ENCODE peak calls at places on chromosomes 16 and 17, in four cellular contexts. U, M, R and G are unnamed samples.

GRCh38 chr17:59791603-59792457 is 84.4 kb downstream of the VMP1 start:
- DNase-seq in M (no peak), U (no peak), R (no peak), G (no peak)

GRCh38 chr16:1072526-1073261 is at the start of gene SSTR5:
- DNase-seq in U (no peak), M (no peak), R (no peak), G (no peak)

GRCh38 chr17:80382956-80383355 is 32.0 kb upstream of the ENDOV start:
- DNase-seq in U (no peak), R (no peak), M (no peak), G (no peak)

GRCh38 chr16:4414187-4414909 is 2.0 kb downstream of the CORO7 start:
- DNase-seq in R (no peak), M (no peak), U (no peak), G (no peak)

GRCh38 chr17:49746791-49747490 is 17.0 kb downstream of the FAM117A start:
- DNase-seq in R (no peak), M (no peak), U (no peak), G (no peak)

GRCh38 chr16:86577314-86577971 is 906 bp upstream of the FOXL1 start:
- DNase-seq in R (no peak), U (no peak), M (no peak), G (no peak)

GRCh38 chr16:9225527-9226316 is 134.3 kb downstream of the HAPSTR1 start:
- DNase-seq in U (no peak), M (no peak), R (no peak), G (no peak)

GRCh38 chr16:13168091-13168572 is 266.7 kb downstream of the SHISA9 start:
- DNase-seq in M (peak; percentile 88), U (no peak), R (no peak), G (no peak)

GRCh38 chr17:78526231-78527025 is 50.8 kb downstream of the DNAH17 start:
- DNase-seq in R (no peak), M (no peak), U (no peak), G (no peak)

GRCh38 chr17:83142619-83143018 is 63.2 kb downstream of the METRNL start:
- DNase-seq in U (no peak), M (no peak), R (no peak), G (no peak)

GRCh38 chr16:27179500-27180072 is 23.7 kb upstream of the KDM8 start:
- DNase-seq in M (peak; percentile 42), R (peak; percentile 70), U (peak; percentile 89), G (peak; percentile 91)

GRCh38 chr17:19546289-19547065 is 12.8 kb downstream of the SLC47A1 start:
- DNase-seq in U (peak; percentile 54), M (no peak), R (no peak), G (peak; percentile 64)

GRCh38 chr17:27076814-27077213 is 217.1 kb upstream of the WSB1 start:
- DNase-seq in U (no peak), M (no peak), R (no peak), G (no peak)

GRCh38 chr17:43442711-43443110 is 41.1 kb upstream of the DHX8 start:
- DNase-seq in R (no peak), M (peak; percentile 58), U (no peak), G (no peak)

GRCh38 chr17:78998311-78999055 is 11.1 kb downstream of the CANT1 start:
- DNase-seq in U (peak; percentile 55), R (no peak), M (no peak), G (no peak)

GRCh38 chr17:68182016-68182315 is 65.9 kb upstream of the AMZ2 start:
- DNase-seq in R (no peak), M (no peak), U (no peak), G (no peak)

GRCh38 chr17:37676115-37676925 is 33.1 kb upstream of the DDX52 start:
- DNase-seq in U (no peak), M (no peak), R (no peak), G (no peak)

GRCh38 chr17:59845595-59846390 is 47.0 kb downstream of the TUBD1 start:
- DNase-seq in M (peak; percentile 96), R (no peak), U (no peak), G (peak; percentile 55)

GRCh38 chr17:59093702-59094231 is 12.9 kb downstream of the TRIM37 start:
- DNase-seq in R (no peak), U (peak; percentile 29), M (peak; percentile 92), G (peak; percentile 52)

GRCh38 chr17:34314279-34314678 is 5.0 kb upstream of the CCL8 start:
- DNase-seq in M (no peak), U (no peak), R (peak; percentile 17), G (no peak)

GRCh38 chr17:81025756-81026155 is 9.2 kb upstream of the BAIAP2 start:
- DNase-seq in R (no peak), U (no peak), M (no peak), G (peak; percentile 51)

GRCh38 chr17:59751955-59752413 is 44.5 kb downstream of the VMP1 start:
- DNase-seq in M (no peak), U (no peak), R (no peak), G (no peak)

GRCh38 chr17:11853321-11854151 is 143.7 kb downstream of the ZNF18 start:
- DNase-seq in M (peak; percentile 1), R (peak; percentile 18), U (no peak), G (no peak)

GRCh38 chr16:88468289-88469129 is 15.4 kb downstream of the ZFPM1 start:
- DNase-seq in M (peak; percentile 10), U (peak; percentile 62), R (no peak), G (no peak)

GRCh38 chr17:44219126-44219635 is 294 bp downstream of the UBTF start:
- DNase-seq in M (peak; percentile 70), R (peak; percentile 31), U (peak; percentile 56), G (peak; percentile 81)

GRCh38 chr17:68759343-68760140 is 158.4 kb upstream of the FAM20A start:
- DNase-seq in R (peak; percentile 89), U (peak; percentile 96), M (peak; percentile 82), G (peak; percentile 91)

GRCh38 chr17:34883106-34884000 is 77.9 kb downstream of the CCT6B start:
- DNase-seq in M (no peak), U (no peak), R (no peak), G (no peak)

GRCh38 chr17:42518755-42519545 is 17.1 kb upstream of the NAGLU start:
- DNase-seq in R (no peak), U (peak; percentile 69), M (no peak), G (no peak)

GRCh38 chr16:50653056-50653455 is 28.1 kb downstream of the SNX20 start:
- DNase-seq in M (no peak), R (no peak), U (no peak), G (no peak)

GRCh38 chr17:38706625-38707298 is 1.7 kb downstream of the MLLT6 start:
- DNase-seq in R (no peak), U (peak; percentile 68), M (peak; percentile 16), G (no peak)

GRCh38 chr17:75695830-75696271 is 25.4 kb upstream of the ITGB4 start:
- DNase-seq in R (no peak), M (no peak), U (no peak), G (no peak)
- H3K36me3 ChIP-seq in R (peaks cover 19% of the 10 kb centered on the region), M (peaks cover 10% of the 10 kb centered on the region), U (no peaks in the 10 kb centered on the region), G (peaks cover 67% of the 10 kb centered on the region)

DNA sequence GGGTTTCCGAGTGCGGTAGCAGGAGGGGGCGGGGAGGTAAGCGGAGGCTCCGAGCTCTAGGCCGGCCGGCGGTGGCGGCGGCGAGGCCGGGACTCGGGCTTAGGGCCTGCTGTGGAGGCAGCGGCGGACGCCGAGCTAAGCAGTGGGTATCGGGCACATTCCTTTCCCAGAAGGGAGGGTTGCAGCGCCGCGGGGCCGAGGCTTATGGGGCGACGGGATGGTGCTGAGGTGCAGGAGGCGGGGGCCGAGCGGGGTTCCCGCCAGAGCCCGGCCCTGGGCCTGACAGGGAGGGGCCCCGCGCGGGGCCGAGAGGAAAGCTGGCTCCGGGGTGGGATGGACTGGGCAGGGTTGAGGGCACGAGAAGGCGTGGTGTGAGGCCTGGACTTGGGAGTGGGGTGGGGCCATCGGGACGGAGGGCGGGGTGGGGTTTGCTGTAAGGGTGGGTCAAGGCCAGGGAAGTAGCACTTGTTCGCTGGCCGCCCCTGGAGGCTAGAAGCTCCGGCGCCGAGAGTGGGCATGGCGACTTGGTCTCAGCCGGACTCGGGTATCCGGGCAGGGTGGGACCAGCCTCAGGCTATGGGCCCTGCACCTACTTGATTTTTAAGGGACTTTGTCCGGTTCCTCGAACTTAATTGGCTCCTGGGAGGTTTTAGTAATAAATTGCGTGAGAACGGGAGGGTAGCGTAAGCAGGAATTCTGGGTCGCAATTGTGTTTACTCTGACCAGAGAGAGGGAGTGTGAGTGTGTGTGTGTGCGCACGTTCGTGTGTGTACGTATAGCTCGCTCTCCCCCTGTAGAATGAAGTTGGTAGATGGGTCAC is at the start of gene NFE2L1:
- DNase-seq in R (peak; percentile 87), M (peak; percentile 89), U (peak; percentile 93), G (peak; percentile 93)
- H3K4me1 ChIP-seq in R (no peaks in the 10 kb centered on the region), M (peaks cover 61% of the 10 kb centered on the region), U (peaks cover 44% of the 10 kb centered on the region), G (peaks cover 58% of the 10 kb centered on the region)

GRCh38 chr17:57285681-57286080 is 29.4 kb downstream of the MSI2 start:
- DNase-seq in M (no peak), U (no peak), R (no peak), G (no peak)

GRCh38 chr17:57283203-57283971 is 27.1 kb downstream of the MSI2 start:
- DNase-seq in M (no peak), R (no peak), U (no peak), G (no peak)

GRCh38 chr17:57284583-57284982 is 28.3 kb downstream of the MSI2 start:
- DNase-seq in R (no peak), M (no peak), U (no peak), G (no peak)

GRCh38 chr17:57286372-57287105 is 30.2 kb downstream of the MSI2 start:
- DNase-seq in U (no peak), M (no peak), R (no peak), G (no peak)

DNA sequence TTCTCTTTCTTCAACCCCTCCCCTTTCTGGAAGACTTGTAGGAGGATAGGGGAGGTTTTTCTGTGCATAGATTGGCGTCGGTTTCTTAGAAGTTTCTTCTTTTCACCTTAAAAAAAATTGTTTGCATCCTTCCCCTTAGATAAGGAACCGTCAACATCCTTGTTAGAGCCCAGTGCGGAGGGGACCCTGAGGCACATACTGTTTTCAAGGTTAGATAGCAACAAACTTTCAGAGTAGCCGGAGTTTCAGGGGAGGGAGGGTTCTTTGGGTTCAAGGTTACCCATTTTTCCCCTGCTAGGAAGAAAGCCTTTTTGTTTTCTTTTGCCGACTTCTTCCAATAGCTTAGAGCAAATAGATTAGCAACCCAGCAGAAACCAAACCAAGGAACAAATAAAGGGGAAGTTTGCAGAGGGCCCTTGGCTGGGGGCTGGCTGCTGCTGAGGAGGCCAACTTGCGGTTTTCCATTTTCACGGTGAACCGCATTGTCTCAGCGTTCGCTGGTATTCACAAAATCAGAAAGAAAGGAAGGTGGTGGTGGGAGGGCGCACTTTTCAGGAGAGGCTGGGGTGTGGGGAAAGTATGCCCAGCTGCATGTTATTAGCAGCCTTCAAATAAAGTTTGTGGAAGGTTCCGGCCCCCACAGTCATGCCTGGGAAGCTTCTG is 28.8 kb downstream of the MSI2 start:
- DNase-seq in R (no peak), U (peak; percentile 88), M (no peak), G (no peak)
- H3K36me3 ChIP-seq in R (no peaks in the 10 kb centered on the region), U (no peaks in the 10 kb centered on the region), M (no peaks in the 10 kb centered on the region), G (peaks cover 5% of the 10 kb centered on the region)

GRCh38 chr17:17542906-17543635 is 46.9 kb upstream of the RASD1 start:
- DNase-seq in M (no peak), U (no peak), R (no peak), G (no peak)
- H3K4me1 ChIP-seq in M (peaks cover 8% of the 10 kb centered on the region), U (peaks cover 58% of the 10 kb centered on the region), R (no peaks in the 10 kb centered on the region), G (peaks cover 13% of the 10 kb centered on the region)

GRCh38 chr16:57013268-57013667 is 23.9 kb downstream of the NLRC5 start:
- DNase-seq in M (peak; percentile 68), R (no peak), U (no peak), G (no peak)
- H3K36me3 ChIP-seq in M (no peaks in the 10 kb centered on the region), R (peaks cover 14% of the 10 kb centered on the region), U (no peaks in the 10 kb centered on the region), G (peaks cover 4% of the 10 kb centered on the region)

GRCh38 chr17:31572341-31572740 is 180.9 kb downstream of the RAB11FIP4 start:
- DNase-seq in R (no peak), M (no peak), U (no peak), G (no peak)
- H3K4me1 ChIP-seq in R (no peaks in the 10 kb centered on the region), M (peaks cover 11% of the 10 kb centered on the region), U (peaks cover 3% of the 10 kb centered on the region), G (peaks cover 41% of the 10 kb centered on the region)